ENCODE peak calls at places on chromosomes 16 and 17, in eight cellular contexts. One of them, this sample, is unnamed.

GRCh38 chr17:64196626-64197025 is 66.4 kb downstream of the TEX2 start:
- DNase-seq in tibial artery: no peak
- DNase-seq in kidney: no peak
- DNase-seq in adrenal gland: no peak
- DNase-seq in mammary epithelial cell: no peak
- DNase-seq in pancreas: no peak
- DNase-seq in body of pancreas: no peak
- DNase-seq in right atrium auricular region: no peak
- DNase-seq in this sample: no peak

GRCh38 chr17:71189493-71189831 is 931.4 kb upstream of the SOX9 start:
- DNase-seq in kidney: no peak
- DNase-seq in tibial artery: no peak
- DNase-seq in body of pancreas: no peak
- DNase-seq in mammary epithelial cell: no peak
- DNase-seq in pancreas: no peak
- DNase-seq in adrenal gland: no peak
- DNase-seq in right atrium auricular region: no peak
- DNase-seq in this sample: no peak

GRCh38 chr16:4891886-4892216 is 44.6 kb downstream of the UBN1 start:
- DNase-seq in pancreas: no peak
- DNase-seq in adrenal gland: no peak
- DNase-seq in mammary epithelial cell: no peak
- DNase-seq in right atrium auricular region: no peak
- DNase-seq in tibial artery: no peak
- DNase-seq in body of pancreas: no peak
- DNase-seq in kidney: no peak
- DNase-seq in this sample: no peak

GRCh38 chr17:57401556-57402488 is 145.5 kb downstream of the MSI2 start:
- DNase-seq in body of pancreas: no peak
- DNase-seq in adrenal gland: no peak
- DNase-seq in right atrium auricular region: no peak
- DNase-seq in pancreas: no peak
- DNase-seq in tibial artery: no peak
- DNase-seq in mammary epithelial cell: no peak
- DNase-seq in kidney: no peak
- DNase-seq in this sample: no peak

GRCh38 chr17:62870581-62870964 is 62.5 kb upstream of the MARCHF10 start:
- DNase-seq in tibial artery: no peak
- DNase-seq in mammary epithelial cell: no peak
- DNase-seq in adrenal gland: no peak
- DNase-seq in body of pancreas: no peak
- DNase-seq in kidney: no peak
- DNase-seq in right atrium auricular region: no peak
- DNase-seq in pancreas: no peak
- DNase-seq in this sample: no peak

GRCh38 chr17:51434434-51435170 is 174.3 kb downstream of the UTP18 start:
- DNase-seq in adrenal gland: no peak
- DNase-seq in body of pancreas: no peak
- DNase-seq in right atrium auricular region: no peak
- DNase-seq in kidney: no peak
- DNase-seq in mammary epithelial cell: peak; percentile 72
- DNase-seq in pancreas: no peak
- DNase-seq in tibial artery: no peak
- DNase-seq in this sample: no peak

GRCh38 chr17:28648698-28649097 is 3.7 kb upstream of the BLTP2 start:
- DNase-seq in pancreas: no peak
- DNase-seq in body of pancreas: no peak
- DNase-seq in mammary epithelial cell: no peak
- DNase-seq in kidney: no peak
- DNase-seq in right atrium auricular region: no peak
- DNase-seq in tibial artery: no peak
- DNase-seq in adrenal gland: peak; percentile 62
- DNase-seq in this sample: peak; percentile 52

GRCh38 chr16:11149011-11149616 is 106.9 kb downstream of the SOCS1 start:
- DNase-seq in tibial artery: no peak
- DNase-seq in mammary epithelial cell: no peak
- DNase-seq in right atrium auricular region: no peak
- DNase-seq in kidney: no peak
- DNase-seq in adrenal gland: peak; percentile 61
- DNase-seq in body of pancreas: no peak
- DNase-seq in pancreas: no peak
- DNase-seq in this sample: no peak

GRCh38 chr16:1363501-1364041 is 11.8 kb downstream of the GNPTG start:
- DNase-seq in pancreas: peak; percentile 70
- DNase-seq in tibial artery: no peak
- DNase-seq in kidney: peak; percentile 82
- DNase-seq in body of pancreas: peak; percentile 72
- DNase-seq in adrenal gland: peak; percentile 77
- DNase-seq in right atrium auricular region: no peak
- DNase-seq in mammary epithelial cell: peak; percentile 44
- DNase-seq in this sample: peak; percentile 58

GRCh38 chr17:75854111-75854748 is 905 bp downstream of the WBP2 start:
- DNase-seq in right atrium auricular region: no peak
- DNase-seq in pancreas: no peak
- DNase-seq in adrenal gland: peak; percentile 69
- DNase-seq in tibial artery: peak; percentile 66
- DNase-seq in mammary epithelial cell: peak; percentile 81
- DNase-seq in body of pancreas: peak; percentile 50
- DNase-seq in kidney: no peak
- DNase-seq in this sample: no peak

GRCh38 chr16:73054732-73055481 is 7.0 kb upstream of the ZFHX3 start:
- DNase-seq in pancreas: no peak
- DNase-seq in right atrium auricular region: no peak
- DNase-seq in adrenal gland: no peak
- DNase-seq in kidney: no peak
- DNase-seq in mammary epithelial cell: peak; percentile 60
- DNase-seq in body of pancreas: no peak
- DNase-seq in tibial artery: no peak
- DNase-seq in this sample: no peak

GRCh38 chr17:28937044-28937729 is 14.1 kb downstream of the PHF12 start:
- DNase-seq in tibial artery: no peak
- DNase-seq in mammary epithelial cell: peak; percentile 70
- DNase-seq in adrenal gland: no peak
- DNase-seq in kidney: no peak
- DNase-seq in pancreas: no peak
- DNase-seq in right atrium auricular region: no peak
- DNase-seq in body of pancreas: no peak
- DNase-seq in this sample: no peak

GRCh38 chr17:50129946-50130777 is at the start of gene SAMD14:
- DNase-seq in right atrium auricular region: no peak
- DNase-seq in body of pancreas: no peak
- DNase-seq in kidney: peak; percentile 82
- DNase-seq in pancreas: no peak
- DNase-seq in tibial artery: no peak
- DNase-seq in adrenal gland: peak; percentile 33
- DNase-seq in mammary epithelial cell: no peak
- DNase-seq in this sample: peak; percentile 49

GRCh38 chr16:2511128-2511785 is 2.5 kb upstream of the ATP6V0C start:
- DNase-seq in right atrium auricular region: peak; percentile 92
- DNase-seq in kidney: peak; percentile 91
- DNase-seq in mammary epithelial cell: no peak
- DNase-seq in body of pancreas: peak; percentile 41
- DNase-seq in adrenal gland: peak; percentile 75
- DNase-seq in pancreas: peak; percentile 62
- DNase-seq in tibial artery: peak; percentile 80
- DNase-seq in this sample: peak; percentile 67

GRCh38 chr17:4176803-4177472 is 33.9 kb downstream of the CYB5D2 start:
- DNase-seq in kidney: peak; percentile 45
- DNase-seq in pancreas: no peak
- DNase-seq in adrenal gland: no peak
- DNase-seq in mammary epithelial cell: no peak
- DNase-seq in right atrium auricular region: no peak
- DNase-seq in tibial artery: no peak
- DNase-seq in body of pancreas: no peak
- DNase-seq in this sample: no peak

GRCh38 chr17:21524211-21524591 is 148.0 kb downstream of the KCNJ12 start:
- DNase-seq in tibial artery: no peak
- DNase-seq in adrenal gland: no peak
- DNase-seq in mammary epithelial cell: no peak
- DNase-seq in right atrium auricular region: no peak
- DNase-seq in pancreas: no peak
- DNase-seq in body of pancreas: no peak
- DNase-seq in kidney: no peak
- DNase-seq in this sample: no peak

GRCh38 chr17:39461911-39462641 is 790 bp downstream of the CDK12 start:
- DNase-seq in kidney: peak; percentile 79
- DNase-seq in body of pancreas: peak; percentile 41
- DNase-seq in mammary epithelial cell: peak; percentile 23
- DNase-seq in adrenal gland: peak; percentile 50
- DNase-seq in tibial artery: peak; percentile 31
- DNase-seq in pancreas: no peak
- DNase-seq in right atrium auricular region: no peak
- DNase-seq in this sample: no peak

GRCh38 chr17:61660726-61661125 is 69.7 kb upstream of the NACA2 start:
- DNase-seq in pancreas: no peak
- DNase-seq in body of pancreas: no peak
- DNase-seq in tibial artery: no peak
- DNase-seq in kidney: no peak
- DNase-seq in right atrium auricular region: no peak
- DNase-seq in mammary epithelial cell: no peak
- DNase-seq in adrenal gland: no peak
- DNase-seq in this sample: no peak

GRCh38 chr16:86626966-86627365 is 48.6 kb downstream of the FOXL1 start:
- DNase-seq in right atrium auricular region: no peak
- DNase-seq in tibial artery: no peak
- DNase-seq in body of pancreas: no peak
- DNase-seq in mammary epithelial cell: no peak
- DNase-seq in adrenal gland: no peak
- DNase-seq in pancreas: no peak
- DNase-seq in kidney: no peak
- DNase-seq in this sample: no peak

GRCh38 chr16:5321925-5322324 is 224.3 kb upstream of the EEF2KMT start:
- DNase-seq in body of pancreas: no peak
- DNase-seq in pancreas: no peak
- DNase-seq in right atrium auricular region: no peak
- DNase-seq in adrenal gland: no peak
- DNase-seq in kidney: no peak
- DNase-seq in mammary epithelial cell: no peak
- DNase-seq in tibial artery: no peak
- DNase-seq in this sample: no peak

GRCh38 chr16:77961811-77962210 is 60.5 kb upstream of the CLEC3A start:
- DNase-seq in kidney: no peak
- DNase-seq in pancreas: no peak
- DNase-seq in tibial artery: no peak
- DNase-seq in body of pancreas: no peak
- DNase-seq in mammary epithelial cell: peak; percentile 30
- DNase-seq in right atrium auricular region: no peak
- DNase-seq in adrenal gland: no peak
- DNase-seq in this sample: no peak

GRCh38 chr17:31564883-31565297 is 173.4 kb downstream of the RAB11FIP4 start:
- DNase-seq in adrenal gland: no peak
- DNase-seq in tibial artery: no peak
- DNase-seq in mammary epithelial cell: peak; percentile 26
- DNase-seq in right atrium auricular region: no peak
- DNase-seq in body of pancreas: peak; percentile 41
- DNase-seq in pancreas: no peak
- DNase-seq in kidney: no peak
- DNase-seq in this sample: no peak

GRCh38 chr17:67280279-67280678 is 35.3 kb upstream of the HELZ start:
- DNase-seq in pancreas: no peak
- DNase-seq in right atrium auricular region: no peak
- DNase-seq in kidney: peak; percentile 22
- DNase-seq in adrenal gland: peak; percentile 43
- DNase-seq in body of pancreas: no peak
- DNase-seq in tibial artery: no peak
- DNase-seq in mammary epithelial cell: peak; percentile 97
- DNase-seq in this sample: no peak

GRCh38 chr17:74601944-74602572 is 10.0 kb upstream of the CD300LD start:
- DNase-seq in right atrium auricular region: no peak
- DNase-seq in adrenal gland: no peak
- DNase-seq in tibial artery: no peak
- DNase-seq in body of pancreas: no peak
- DNase-seq in kidney: no peak
- DNase-seq in pancreas: no peak
- DNase-seq in mammary epithelial cell: peak; percentile 28
- DNase-seq in this sample: no peak
- TF ChIP-seq CTCF in right atrium auricular region: peak; percentile 61
- TF ChIP-seq CTCF in adrenal gland: peak; percentile 55
- TF ChIP-seq CTCF in tibial artery: peak; percentile 13
- TF ChIP-seq CTCF in body of pancreas: peak; percentile 49
- TF ChIP-seq CTCF in kidney: peak; percentile 50
- TF ChIP-seq CTCF in pancreas: peak; percentile 15
- TF ChIP-seq CTCF in mammary epithelial cell: peak; percentile 76
- TF ChIP-seq CTCF in this sample: peak; percentile 75

GRCh38 chr16:14470788-14471187 is 159.3 kb downstream of the PARN start:
- DNase-seq in mammary epithelial cell: no peak
- DNase-seq in kidney: no peak
- DNase-seq in body of pancreas: no peak
- DNase-seq in tibial artery: no peak
- DNase-seq in right atrium auricular region: no peak
- DNase-seq in adrenal gland: no peak
- DNase-seq in pancreas: no peak
- DNase-seq in this sample: no peak
- H3K4me1 ChIP-seq in mammary epithelial cell: no peaks in the 10 kb centered on the region
- H3K4me1 ChIP-seq in kidney: no peaks in the 10 kb centered on the region
- H3K4me1 ChIP-seq in body of pancreas: peaks cover 20% of the 10 kb centered on the region
- H3K4me1 ChIP-seq in tibial artery: no peaks in the 10 kb centered on the region
- H3K4me1 ChIP-seq in right atrium auricular region: no peaks in the 10 kb centered on the region
- H3K4me1 ChIP-seq in adrenal gland: peaks cover 7% of the 10 kb centered on the region
- H3K4me1 ChIP-seq in pancreas: no peaks in the 10 kb centered on the region
- H3K4me1 ChIP-seq in this sample: no peaks in the 10 kb centered on the region

GRCh38 chr16:79998143-79998542 is 397.6 kb upstream of the MAF start:
- DNase-seq in kidney: no peak
- DNase-seq in right atrium auricular region: no peak
- DNase-seq in pancreas: no peak
- DNase-seq in mammary epithelial cell: no peak
- DNase-seq in adrenal gland: no peak
- DNase-seq in body of pancreas: no peak
- DNase-seq in tibial artery: no peak
- DNase-seq in this sample: no peak

GRCh38 chr16:79995315-79995714 is 394.8 kb upstream of the MAF start:
- DNase-seq in adrenal gland: no peak
- DNase-seq in body of pancreas: no peak
- DNase-seq in pancreas: no peak
- DNase-seq in tibial artery: no peak
- DNase-seq in kidney: no peak
- DNase-seq in mammary epithelial cell: no peak
- DNase-seq in right atrium auricular region: no peak
- DNase-seq in this sample: no peak

GRCh38 chr16:79994413-79994812 is 393.9 kb upstream of the MAF start:
- DNase-seq in tibial artery: no peak
- DNase-seq in adrenal gland: no peak
- DNase-seq in body of pancreas: no peak
- DNase-seq in kidney: no peak
- DNase-seq in mammary epithelial cell: no peak
- DNase-seq in pancreas: no peak
- DNase-seq in right atrium auricular region: no peak
- DNase-seq in this sample: no peak

GRCh38 chr16:79993810-79994209 is 393.3 kb upstream of the MAF start:
- DNase-seq in right atrium auricular region: no peak
- DNase-seq in kidney: no peak
- DNase-seq in mammary epithelial cell: no peak
- DNase-seq in adrenal gland: no peak
- DNase-seq in body of pancreas: no peak
- DNase-seq in pancreas: no peak
- DNase-seq in tibial artery: no peak
- DNase-seq in this sample: no peak

GRCh38 chr16:79997257-79997656 is 396.7 kb upstream of the MAF start:
- DNase-seq in pancreas: no peak
- DNase-seq in adrenal gland: no peak
- DNase-seq in kidney: no peak
- DNase-seq in right atrium auricular region: no peak
- DNase-seq in mammary epithelial cell: no peak
- DNase-seq in body of pancreas: no peak
- DNase-seq in tibial artery: no peak
- DNase-seq in this sample: no peak
- TF ChIP-seq CTCF in pancreas: no peak
- TF ChIP-seq CTCF in adrenal gland: peak; percentile 46
- TF ChIP-seq CTCF in kidney: peak; percentile 25
- TF ChIP-seq CTCF in right atrium auricular region: peak; percentile 46
- TF ChIP-seq CTCF in mammary epithelial cell: peak; percentile 59
- TF ChIP-seq CTCF in body of pancreas: no peak
- TF ChIP-seq CTCF in tibial artery: no peak
- TF ChIP-seq CTCF in this sample: peak; percentile 31

GRCh38 chr17:41748275-41748674 is 13.8 kb upstream of the HAP1 start:
- DNase-seq in tibial artery: no peak
- DNase-seq in adrenal gland: no peak
- DNase-seq in body of pancreas: no peak
- DNase-seq in kidney: no peak
- DNase-seq in right atrium auricular region: no peak
- DNase-seq in pancreas: no peak
- DNase-seq in mammary epithelial cell: no peak
- DNase-seq in this sample: no peak
- H3K4me1 ChIP-seq in tibial artery: no peaks in the 10 kb centered on the region
- H3K4me1 ChIP-seq in adrenal gland: no peaks in the 10 kb centered on the region
- H3K4me1 ChIP-seq in body of pancreas: no peaks in the 10 kb centered on the region
- H3K4me1 ChIP-seq in kidney: peaks cover 3% of the 10 kb centered on the region
- H3K4me1 ChIP-seq in right atrium auricular region: no peaks in the 10 kb centered on the region
- H3K4me1 ChIP-seq in pancreas: no peaks in the 10 kb centered on the region
- H3K4me1 ChIP-seq in mammary epithelial cell: no peaks in the 10 kb centered on the region
- H3K4me1 ChIP-seq in this sample: no peaks in the 10 kb centered on the region